ENCODE peak calls at places on chromosomes 2 and 18, in nine cellular contexts. V, I, B, H, T, K, D, G and Q are unnamed samples.

GRCh38 chr2:168015274-168015953 is 232.0 kb downstream of the STK39 start:
- DNase-seq in B (no peak), K (no peak), I (no peak), V (no peak), D (no peak), H (no peak), T (no peak), G (no peak), Q (no peak)

GRCh38 chr2:108536133-108536780 is 2.0 kb downstream of the LIMS1 start:
- DNase-seq in H (peak), T (no peak), D (no peak), V (no peak), I (no peak), G (no peak), K (no peak), B (peak), Q (no peak)

GRCh38 chr2:156565066-156565710 is 129.0 kb downstream of the GPD2 start:
- DNase-seq in B (peak), K (no peak), T (no peak), D (no peak), G (no peak), H (no peak), V (no peak), I (no peak), Q (no peak)

GRCh38 chr2:210655229-210655628 is 98.8 kb downstream of the CPS1 start:
- DNase-seq in D (no peak), V (no peak), H (no peak), B (no peak), I (no peak), G (no peak), K (no peak), T (no peak), Q (no peak)

GRCh38 chr2:71212336-71212735 is 14.6 kb downstream of the PAIP2B start:
- DNase-seq in T (no peak), I (no peak), V (no peak), K (no peak), B (peak), H (peak), D (no peak), G (no peak), Q (no peak)

GRCh38 chr2:67169417-67170140 is 227.6 kb upstream of the ETAA1 start:
- DNase-seq in G (no peak), I (no peak), T (no peak), H (peak), D (no peak), V (no peak), K (no peak), B (no peak), Q (no peak)

GRCh38 chr18:396571-396970 is 103.9 kb downstream of the COLEC12 start:
- DNase-seq in H (no peak), K (no peak), G (no peak), B (no peak), V (no peak), T (no peak), I (no peak), D (no peak), Q (no peak)

GRCh38 chr2:47815764-47816163 is 32.8 kb downstream of the MSH6 start:
- DNase-seq in B (no peak), I (no peak), D (no peak), V (no peak), H (no peak), G (no peak), T (no peak), K (no peak), Q (peak)

GRCh38 chr2:139142252-139142651 is 362.1 kb upstream of the NXPH2 start:
- DNase-seq in K (no peak), D (no peak), V (no peak), B (peak), T (no peak), G (no peak), H (peak), I (no peak), Q (no peak)

GRCh38 chr2:142562900-142563299 is 314.6 kb upstream of the KYNU start:
- DNase-seq in H (no peak), T (no peak), D (no peak), B (no peak), I (no peak), G (no peak), V (peak), K (no peak), Q (no peak)

GRCh38 chr2:32043561-32043960 is 4.0 kb upstream of the DPY30 start:
- DNase-seq in D (no peak), B (no peak), V (no peak), G (no peak), I (no peak), T (no peak), K (no peak), H (no peak), Q (no peak)

GRCh38 chr18:46821856-46822711 is 65.2 kb upstream of the ST8SIA5 start:
- DNase-seq in K (no peak), I (no peak), V (no peak), T (no peak), G (no peak), D (no peak), H (no peak), B (no peak), Q (no peak)

GRCh38 chr2:216665717-216666116 is 29.6 kb downstream of the IGFBP5 start:
- DNase-seq in D (no peak), T (peak), B (no peak), I (no peak), H (peak), V (no peak), K (no peak), G (no peak), Q (no peak)

GRCh38 chr2:96537066-96537733 is 648 bp downstream of the ARID5A start:
- DNase-seq in T (peak), D (peak), G (no peak), I (no peak), B (peak), H (peak), V (peak), K (peak), Q (peak)

GRCh38 chr2:113896791-113897190 is 6.9 kb downstream of the ACTR3 start:
- DNase-seq in D (no peak), T (no peak), B (no peak), I (no peak), K (no peak), H (no peak), G (no peak), V (no peak), Q (no peak)

GRCh38 chr2:72859831-72860262 is 27.4 kb upstream of the SPR start:
- DNase-seq in B (peak), H (peak), K (peak), T (peak), I (peak), V (no peak), G (no peak), D (peak), Q (peak)

GRCh38 chr2:7010376-7010775 is 93.2 kb downstream of the RNF144A start:
- DNase-seq in V (no peak), T (no peak), D (no peak), I (no peak), G (no peak), H (no peak), K (no peak), B (peak), Q (no peak)

GRCh38 chr2:219422944-219423534 is 4.9 kb downstream of the DES start:
- DNase-seq in V (no peak), B (no peak), H (no peak), I (no peak), G (no peak), K (no peak), T (no peak), D (no peak), Q (no peak)

GRCh38 chr2:171436307-171436706 is 2.3 kb downstream of the DCAF17 start:
- DNase-seq in H (peak), G (no peak), K (no peak), I (no peak), D (no peak), V (no peak), T (no peak), B (peak), Q (no peak)

GRCh38 chr2:189439342-189439741 is 1.9 kb upstream of the WDR75 start:
- DNase-seq in G (no peak), T (no peak), B (no peak), V (no peak), K (no peak), D (no peak), I (no peak), H (peak), Q (no peak)

GRCh38 chr2:35294636-35295263 is 1060.8 kb upstream of the CRIM1 start:
- DNase-seq in B (no peak), I (no peak), G (no peak), H (no peak), T (no peak), V (no peak), D (no peak), K (no peak), Q (no peak)

GRCh38 chr2:164887434-164888112 is 46.0 kb upstream of the COBLL1 start:
- DNase-seq in B (no peak), D (no peak), I (no peak), T (no peak), H (no peak), K (no peak), V (no peak), G (no peak), Q (no peak)

GRCh38 chr18:26516964-26517363 is 31.4 kb downstream of the KCTD1 start:
- DNase-seq in I (no peak), T (no peak), G (no peak), K (no peak), D (no peak), B (no peak), H (no peak), V (no peak), Q (no peak)

GRCh38 chr2:239467956-239468490 is 67.2 kb upstream of the HDAC4 start:
- DNase-seq in T (no peak), H (no peak), D (no peak), K (no peak), B (no peak), I (no peak), G (no peak), V (no peak), Q (no peak)

GRCh38 chr2:68190991-68191731 is 33.5 kb downstream of the PNO1 start:
- DNase-seq in B (peak), D (no peak), H (peak), I (no peak), K (no peak), V (no peak), G (no peak), T (no peak), Q (no peak)

GRCh38 chr2:238521002-238521401 is 94.3 kb downstream of the ASB1 start:
- DNase-seq in B (no peak), H (no peak), V (no peak), K (no peak), T (no peak), G (no peak), I (no peak), D (no peak), Q (no peak)

GRCh38 chr2:192437653-192438052 is 242.9 kb upstream of the TMEFF2 start:
- DNase-seq in G (no peak), V (no peak), T (no peak), I (no peak), B (no peak), H (no peak), K (no peak), D (no peak), Q (no peak)

GRCh38 chr2:180882959-180883358 is 97.4 kb upstream of the UBE2E3 start:
- DNase-seq in B (no peak), T (no peak), H (no peak), V (no peak), I (no peak), D (no peak), K (no peak), G (no peak), Q (no peak)

GRCh38 chr18:48490641-48491040 is 48.2 kb upstream of the CTIF start:
- DNase-seq in B (no peak), K (no peak), V (no peak), D (no peak), G (no peak), I (no peak), H (no peak), T (no peak), Q (no peak)

GRCh38 chr18:26233208-26233607 is 7.0 kb downstream of the TAF4B start:
- DNase-seq in H (peak), D (no peak), B (no peak), T (no peak), V (no peak), K (no peak), I (no peak), G (no peak), Q (no peak)

GRCh38 chr2:169010633-169011460 is 20.3 kb downstream of the ABCB11 start:
- DNase-seq in K (no peak), B (no peak), D (no peak), I (no peak), T (no peak), V (no peak), H (peak), G (no peak), Q (no peak)